ENCODE peak calls at places on chromosomes 1 and 21, in nine cellular contexts. D, S, N, H, Y, M, R, X and O are unnamed samples.
A peak's percentile ranks its signal among the peaks of the same experiment; 100 is the strongest.

GRCh38 chr1:107964397-107965111 is 426 bp downstream of the VAV3 start:
- DNase-seq in Y (peak; percentile 54), H (peak; percentile 14), M (peak; percentile 3), R (no peak), D (no peak), N (peak; percentile 81), X (no peak), S (no peak), O (no peak)

GRCh38 chr1:39436842-39437241 is 54.6 kb upstream of the BMP8A start:
- DNase-seq in D (no peak), X (no peak), Y (no peak), R (no peak), S (no peak), M (no peak), H (no peak), N (no peak), O (no peak)

GRCh38 chr1:1358433-1359201 is at the start of gene MXRA8:
- DNase-seq in R (peak; percentile 82), M (no peak), S (no peak), H (peak; percentile 77), N (peak; percentile 58), D (peak; percentile 37), Y (peak; percentile 95), X (peak; percentile 80), O (peak; percentile 83)

GRCh38 chr1:156689035-156689959 is 12.1 kb upstream of the NES start:
- DNase-seq in R (peak; percentile 80), S (peak; percentile 75), Y (peak; percentile 88), N (peak; percentile 95), D (peak; percentile 38), M (peak; percentile 86), X (peak; percentile 69), H (peak; percentile 63), O (peak; percentile 74)

GRCh38 chr1:221137668-221138067 is 258.4 kb downstream of the HLX start:
- DNase-seq in N (no peak), Y (no peak), X (no peak), R (no peak), M (no peak), D (no peak), S (no peak), H (no peak), O (no peak)

GRCh38 chr1:117674521-117675400 is 68.9 kb downstream of the TENT5C start:
- DNase-seq in X (no peak), Y (peak; percentile 44), H (peak; percentile 16), D (no peak), S (peak; percentile 72), M (peak; percentile 22), R (peak; percentile 28), N (no peak), O (no peak)

GRCh38 chr1:67646145-67647035 is 38.6 kb upstream of the GADD45A start:
- DNase-seq in D (no peak), N (no peak), S (no peak), M (no peak), Y (peak; percentile 86), H (peak; percentile 51), X (peak; percentile 57), R (peak; percentile 23), O (peak; percentile 70)

GRCh38 chr1:191690931-191691330 is 467.3 kb upstream of the RGS18 start:
- DNase-seq in H (no peak), M (no peak), N (no peak), D (no peak), X (no peak), S (no peak), Y (no peak), R (no peak), O (no peak)

GRCh38 chr1:30413111-30413440 is 310.3 kb downstream of the MATN1 start:
- DNase-seq in N (no peak), D (no peak), M (no peak), R (no peak), S (no peak), X (no peak), Y (no peak), H (no peak), O (no peak)

GRCh38 chr1:223076382-223076781 is 66.7 kb downstream of the TLR5 start:
- DNase-seq in Y (peak; percentile 81), R (no peak), N (no peak), M (no peak), D (no peak), X (peak; percentile 51), S (no peak), H (no peak), O (no peak)

GRCh38 chr1:76156987-76157386 is 82.4 kb downstream of the ST6GALNAC3 start:
- DNase-seq in N (no peak), R (no peak), D (no peak), M (no peak), Y (no peak), X (no peak), H (no peak), S (no peak), O (no peak)

GRCh38 chr1:89483010-89483756 is 41.4 kb upstream of the LRRC8B start:
- DNase-seq in N (peak; percentile 94), R (peak; percentile 81), M (peak; percentile 77), Y (peak; percentile 66), S (peak; percentile 79), D (peak; percentile 49), H (peak; percentile 55), X (peak; percentile 50), O (peak; percentile 75)

GRCh38 chr1:47810964-47811650 is 186.1 kb downstream of the TRABD2B start:
- DNase-seq in H (no peak), M (no peak), Y (no peak), R (no peak), D (no peak), X (no peak), N (no peak), S (no peak), O (no peak)

GRCh38 chr1:29320541-29320940 is 84.2 kb downstream of the PTPRU start:
- DNase-seq in H (no peak), N (no peak), Y (no peak), R (no peak), D (no peak), X (no peak), M (no peak), S (no peak), O (no peak)

GRCh38 chr1:153957744-153958110 is 685 bp downstream of the CRTC2 start:
- DNase-seq in Y (no peak), M (no peak), N (peak; percentile 63), X (no peak), S (peak; percentile 72), D (no peak), R (no peak), H (peak; percentile 20), O (no peak)

GRCh38 chr1:5836776-5837440 is 155.3 kb downstream of the NPHP4 start:
- DNase-seq in S (no peak), H (no peak), N (no peak), Y (peak; percentile 47), R (no peak), M (no peak), D (no peak), X (no peak), O (no peak)

DNA sequence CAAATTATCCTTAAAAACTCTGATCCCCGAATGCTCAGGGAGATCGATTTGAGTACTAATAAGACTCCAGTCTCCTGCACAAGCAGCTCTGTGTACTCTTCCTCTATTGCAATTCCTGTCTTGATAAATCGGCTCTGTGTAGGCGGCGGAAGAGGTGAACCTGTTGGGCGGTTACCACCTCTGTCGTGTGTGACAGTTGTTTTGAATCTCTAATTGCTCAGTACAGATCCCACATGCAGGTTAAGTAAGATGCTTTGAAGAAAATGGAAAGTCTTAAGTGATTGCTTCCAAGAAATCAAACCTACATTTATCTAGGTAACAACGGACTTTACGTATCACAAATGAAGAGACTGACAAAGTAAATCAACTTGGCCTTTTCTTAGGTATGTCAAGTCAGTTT is 35.5 kb downstream of the COA6 start:
- DNase-seq in X (no peak), D (no peak), M (no peak), Y (no peak), N (no peak), S (peak; percentile 83), H (no peak), R (no peak), O (no peak)
- H3K4me1 ChIP-seq in X (peaks cover 8% of the 10 kb centered on the region), D (no peaks in the 10 kb centered on the region), M (no peaks in the 10 kb centered on the region), Y (no peaks in the 10 kb centered on the region), N (no peaks in the 10 kb centered on the region), S (peaks cover 18% of the 10 kb centered on the region), H (no peaks in the 10 kb centered on the region), R (peaks cover 2% of the 10 kb centered on the region), O (no peaks in the 10 kb centered on the region)

GRCh38 chr21:46552274-46552673 is 52.6 kb downstream of the S100B start:
- DNase-seq in N (no peak), S (no peak), H (no peak), Y (no peak), X (no peak), M (no peak), R (no peak), D (no peak), O (no peak)
- H3K4me1 ChIP-seq in N (no peaks in the 10 kb centered on the region), S (peaks cover 60% of the 10 kb centered on the region), H (no peaks in the 10 kb centered on the region), Y (no peaks in the 10 kb centered on the region), X (peaks cover 13% of the 10 kb centered on the region), M (no peaks in the 10 kb centered on the region), R (no peaks in the 10 kb centered on the region), D (no peaks in the 10 kb centered on the region), O (no peaks in the 10 kb centered on the region)

GRCh38 chr1:93611656-93612055 is 70.0 kb downstream of the BCAR3 start:
- DNase-seq in H (no peak), M (no peak), S (no peak), Y (no peak), R (no peak), N (no peak), D (no peak), X (no peak), O (no peak)

GRCh38 chr1:93615201-93616150 is 66.2 kb downstream of the BCAR3 start:
- DNase-seq in N (peak; percentile 76), X (no peak), M (peak; percentile 69), D (no peak), Y (no peak), R (peak; percentile 77), S (no peak), H (peak; percentile 94), O (no peak)

GRCh38 chr1:93612510-93612909 is 69.1 kb downstream of the BCAR3 start:
- DNase-seq in H (no peak), N (no peak), S (no peak), R (no peak), D (no peak), Y (no peak), X (no peak), M (no peak), O (no peak)

GRCh38 chr1:93614550-93615200 is 67.0 kb downstream of the BCAR3 start:
- DNase-seq in H (no peak), D (no peak), R (no peak), X (no peak), S (no peak), N (no peak), M (no peak), Y (no peak), O (no peak)

GRCh38 chr1:93613895-93614294 is 67.7 kb downstream of the BCAR3 start:
- DNase-seq in X (peak; percentile 49), D (no peak), M (no peak), S (no peak), R (peak; percentile 65), H (peak; percentile 59), N (no peak), Y (peak; percentile 79), O (peak; percentile 79)
- H3K4me1 ChIP-seq in X (peaks cover 97% of the 10 kb centered on the region), D (peaks cover 53% of the 10 kb centered on the region), M (peaks cover 82% of the 10 kb centered on the region), S (peaks cover 17% of the 10 kb centered on the region), R (peaks cover 40% of the 10 kb centered on the region), H (peaks cover 65% of the 10 kb centered on the region), N (peaks cover 36% of the 10 kb centered on the region), Y (peaks cover 32% of the 10 kb centered on the region), O (peaks cover 54% of the 10 kb centered on the region)

DNA sequence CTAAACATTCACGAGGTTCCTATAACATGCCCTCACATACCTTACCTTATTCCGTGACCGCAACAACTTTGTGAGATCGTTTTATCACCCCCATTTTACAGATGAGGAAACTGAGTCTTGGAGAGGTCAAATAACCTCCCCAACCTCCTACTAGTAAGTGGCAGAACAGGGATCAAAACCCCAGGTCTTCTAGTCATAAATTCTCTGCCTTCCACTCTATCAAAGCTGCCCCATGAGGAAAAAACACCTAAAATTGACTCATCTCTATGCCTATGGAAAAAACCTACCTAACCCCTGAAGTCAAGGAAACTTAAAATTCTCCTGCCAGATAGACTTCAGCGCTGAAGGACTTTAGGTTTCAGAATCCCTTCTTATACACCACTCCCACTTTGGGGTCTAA is 69.5 kb upstream of the ERRFI1 start:
- DNase-seq in R (no peak), N (no peak), Y (no peak), M (no peak), X (no peak), H (no peak), S (no peak), D (no peak), O (no peak)
- H3K4me1 ChIP-seq in R (peaks cover 33% of the 10 kb centered on the region), N (no peaks in the 10 kb centered on the region), Y (peaks cover 4% of the 10 kb centered on the region), M (peaks cover 74% of the 10 kb centered on the region), X (peaks cover 30% of the 10 kb centered on the region), H (peaks cover 62% of the 10 kb centered on the region), S (peaks cover 15% of the 10 kb centered on the region), D (peaks cover 31% of the 10 kb centered on the region), O (peaks cover 7% of the 10 kb centered on the region)